ENCODE peak calls at places on chromosomes 16 and 17, in seven cellular contexts. M is tibial artery, A is body of pancreas, Y is stomach, L is GM23338, B is SJCRH30, C is heart left ventricle. F is an unnamed sample.

GRCh38 chr16:67521095-67521804 is 7.4 kb upstream of the RIPOR1 start:
- DNase-seq in M (peak), A (peak), Y (peak), L (peak), B (peak), C (peak), F (peak)

GRCh38 chr16:88368994-88369393 is 13.8 kb upstream of the ZNF469 start:
- DNase-seq in M (no peak), A (no peak), Y (no peak), L (no peak), B (no peak), C (peak), F (peak)

GRCh38 chr17:13016881-13017622 is 775 bp downstream of the ELAC2 start:
- DNase-seq in M (no peak), A (no peak), Y (no peak), L (no peak), B (no peak), C (no peak), F (no peak)

GRCh38 chr16:49563666-49564065 is 190.1 kb downstream of the C16orf78 start:
- DNase-seq in M (no peak), A (no peak), Y (no peak), L (no peak), B (peak), C (no peak), F (no peak)

GRCh38 chr16:46746821-46747776 is 1.0 kb downstream of the MYLK3 start:
- DNase-seq in M (no peak), A (no peak), Y (no peak), L (peak), B (peak), C (peak), F (no peak)

GRCh38 chr17:55527520-55528118 is 16.4 kb upstream of the SMIM36 start:
- DNase-seq in M (peak), A (no peak), Y (no peak), L (peak), B (peak), C (no peak), F (no peak)

GRCh38 chr16:70582280-70582978 is 58.8 kb downstream of the SF3B3 start:
- DNase-seq in M (no peak), A (no peak), Y (no peak), L (peak), B (no peak), C (no peak), F (no peak)

GRCh38 chr16:48188449-48189102 is 32.8 kb upstream of the ABCC12 start:
- DNase-seq in M (no peak), A (no peak), Y (no peak), L (no peak), B (no peak), C (no peak), F (no peak)

GRCh38 chr16:25614836-25615235 is 76.9 kb upstream of the HS3ST4 start:
- DNase-seq in M (no peak), A (no peak), Y (no peak), L (no peak), B (no peak), C (no peak), F (no peak)

GRCh38 chr17:38601539-38602351 is 4.0 kb downstream of the SRCIN1 start:
- DNase-seq in M (no peak), A (no peak), Y (no peak), L (peak), B (no peak), C (no peak), F (peak)

GRCh38 chr16:67805718-67806427 is 487 bp downstream of the RANBP10 start:
- DNase-seq in M (no peak), A (no peak), Y (no peak), L (peak), B (peak), C (peak), F (peak)

GRCh38 chr17:40646791-40647548 is 648 bp downstream of the SMARCE1 start:
- DNase-seq in M (no peak), A (peak), Y (no peak), L (peak), B (peak), C (no peak), F (no peak)

GRCh38 chr16:54241525-54241924 is 45.1 kb downstream of the IRX3 start:
- DNase-seq in M (no peak), A (no peak), Y (no peak), L (peak), B (no peak), C (no peak), F (no peak)

GRCh38 chr17:9931144-9931543 is 26.1 kb upstream of the RCVRN start:
- DNase-seq in M (no peak), A (no peak), Y (no peak), L (no peak), B (no peak), C (peak), F (no peak)

GRCh38 chr17:9934354-9934753 is 29.3 kb upstream of the RCVRN start:
- DNase-seq in M (no peak), A (no peak), Y (no peak), L (no peak), B (no peak), C (peak), F (peak)

GRCh38 chr17:9929873-9930272 is 24.8 kb upstream of the RCVRN start:
- DNase-seq in M (no peak), A (no peak), Y (no peak), L (no peak), B (no peak), C (peak), F (no peak)

GRCh38 chr17:9935408-9935807 is 30.3 kb upstream of the RCVRN start:
- DNase-seq in M (peak), A (no peak), Y (no peak), L (no peak), B (no peak), C (peak), F (peak)

GRCh38 chr17:9932481-9932880 is 27.4 kb upstream of the RCVRN start:
- DNase-seq in M (no peak), A (no peak), Y (no peak), L (no peak), B (no peak), C (no peak), F (no peak)
- H3K27ac ChIP-seq in M (no peak), A (no peak), Y (no peak), L (no peak), B (no peak), C (no peak), F (no peak)

DNA sequence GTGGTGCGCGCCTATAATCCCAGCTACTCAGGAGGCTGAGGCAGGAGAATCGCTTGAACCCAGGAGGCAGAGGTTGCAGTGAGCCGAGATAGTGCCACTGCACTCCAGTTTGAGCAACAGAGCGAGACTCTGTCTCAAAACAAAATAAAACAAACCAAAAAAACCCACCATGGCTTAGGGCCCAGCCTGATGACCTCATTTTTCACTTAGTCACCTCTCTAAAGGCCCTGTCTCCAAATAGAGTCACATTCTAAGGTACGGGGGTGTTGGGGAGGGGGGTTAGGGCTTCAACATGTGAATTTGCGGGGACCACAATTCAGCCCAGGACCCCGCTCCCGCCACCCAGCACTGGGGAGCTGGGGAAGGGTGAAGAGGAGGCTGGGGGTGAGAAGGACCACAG is 1.4 kb upstream of the STH start:
- DNase-seq in M (no peak), A (no peak), Y (no peak), L (no peak), B (no peak), C (no peak), F (no peak)
- H3K27ac ChIP-seq in M (no peak), A (no peak), Y (no peak), L (no peak), B (no peak), C (no peak), F (no peak)

DNA sequence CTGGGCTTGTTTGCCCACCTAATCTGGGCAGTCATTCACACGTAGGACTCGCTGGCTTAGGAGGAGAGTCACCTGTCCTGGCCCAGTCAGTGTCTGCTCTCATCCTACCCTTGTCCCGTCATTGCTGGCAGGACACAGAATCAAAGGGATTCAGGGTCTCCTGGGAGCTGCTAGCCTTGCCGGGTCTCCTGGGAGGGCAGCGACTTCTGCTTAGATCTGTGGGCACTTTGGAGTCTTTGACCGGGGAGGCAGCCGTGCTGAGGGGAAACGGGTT is 12.6 kb downstream of the RAI1 start:
- DNase-seq in M (no peak), A (no peak), Y (no peak), L (no peak), B (no peak), C (no peak), F (no peak)
- H3K27ac ChIP-seq in M (peak), A (peak), Y (peak), L (peak), B (peak), C (peak), F (peak)

DNA sequence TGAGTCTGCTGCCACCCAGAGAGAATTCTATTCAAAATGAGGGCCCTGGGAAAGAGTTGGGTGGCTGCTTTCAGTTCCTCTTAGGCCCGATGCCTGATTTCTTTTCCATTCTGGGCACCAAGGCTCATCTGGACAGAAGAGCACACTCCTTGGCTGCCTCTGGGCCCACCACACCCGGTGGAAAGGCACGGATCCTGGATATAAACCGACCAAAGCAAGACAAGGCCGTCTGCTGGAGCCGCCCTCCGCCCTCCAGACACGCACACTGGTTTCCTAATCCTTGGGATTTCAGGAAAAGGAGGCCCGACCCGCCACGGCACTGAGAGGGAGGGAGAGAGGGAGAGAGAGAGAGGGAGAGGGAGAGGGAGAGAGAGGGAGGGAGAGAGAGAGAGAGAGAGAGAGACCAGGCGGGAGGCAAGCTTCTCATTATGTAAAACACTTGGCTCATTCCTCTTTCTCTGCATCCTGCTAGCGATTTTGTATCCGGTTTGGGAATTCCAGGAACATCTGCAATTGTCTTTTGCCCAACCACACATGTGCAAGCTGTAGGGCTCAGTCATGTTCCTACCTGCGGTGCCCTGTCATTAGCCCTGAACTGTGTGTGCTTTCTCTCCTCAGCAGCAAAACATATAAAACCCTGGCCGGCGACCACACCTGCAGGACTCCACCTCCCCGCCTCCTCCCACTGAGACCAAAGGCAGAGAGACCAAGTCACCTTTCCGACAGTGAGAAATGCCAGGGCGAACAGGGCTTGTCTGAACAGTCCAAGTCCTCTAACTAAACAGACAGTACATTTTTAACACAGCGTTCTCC is 347.2 kb downstream of the SOX9 start:
- DNase-seq in M (no peak), A (no peak), Y (peak), L (peak), B (peak), C (no peak), F (peak)
- H3K27ac ChIP-seq in M (no peak), A (peak), Y (peak), L (no peak), B (peak), C (no peak), F (no peak)

GRCh38 chr17:27558341-27558740 is 72.6 kb upstream of the LGALS9 start:
- DNase-seq in M (no peak), A (peak), Y (no peak), L (no peak), B (no peak), C (no peak), F (no peak)

GRCh38 chr17:27559996-27560481 is 70.9 kb upstream of the LGALS9 start:
- DNase-seq in M (peak), A (peak), Y (peak), L (no peak), B (peak), C (peak), F (peak)

GRCh38 chr17:27559506-27559931 is 71.5 kb upstream of the LGALS9 start:
- DNase-seq in M (peak), A (no peak), Y (no peak), L (no peak), B (peak), C (no peak), F (peak)

GRCh38 chr17:27560668-27561067 is 70.3 kb upstream of the LGALS9 start:
- DNase-seq in M (no peak), A (peak), Y (peak), L (no peak), B (peak), C (no peak), F (no peak)

DNA sequence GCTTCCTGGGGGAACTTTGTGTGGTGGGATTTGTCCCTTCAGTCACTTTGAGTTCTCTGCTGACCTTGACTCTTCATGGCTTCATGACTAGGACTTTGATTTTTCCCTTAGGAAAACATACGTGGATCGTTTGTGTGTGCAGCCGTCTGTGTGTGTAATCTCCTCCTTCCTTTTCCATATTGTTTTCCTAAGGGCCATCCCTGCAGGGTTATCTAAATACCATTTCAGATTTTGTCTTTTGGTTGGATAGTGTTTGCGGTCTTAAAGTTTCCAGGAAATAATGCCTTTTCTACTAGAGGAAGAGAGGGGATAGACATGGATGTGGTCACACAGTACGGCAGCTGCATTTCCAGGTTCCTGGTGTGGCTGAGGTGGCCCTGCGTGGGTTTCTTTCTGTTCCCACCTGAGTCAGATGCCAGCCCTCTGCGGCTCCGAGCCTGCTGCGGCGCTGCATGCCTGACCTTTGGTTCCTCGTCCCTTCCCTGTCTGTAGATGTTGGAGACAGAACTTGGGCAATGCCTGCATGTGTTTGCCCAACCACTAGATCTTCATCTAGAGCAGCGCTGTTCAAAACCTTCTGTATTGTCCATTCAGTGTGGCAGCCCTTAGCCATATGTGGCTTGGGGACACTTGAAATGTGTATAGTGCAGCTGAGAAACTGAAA is 72.0 kb upstream of the LGALS9 start:
- DNase-seq in M (no peak), A (no peak), Y (no peak), L (no peak), B (no peak), C (no peak), F (no peak)
- H3K27ac ChIP-seq in M (peak), A (peak), Y (peak), L (peak), B (peak), C (peak), F (peak)

GRCh38 chr16:370980-371728 is 816 bp upstream of the MRPL28 start:
- DNase-seq in M (no peak), A (no peak), Y (no peak), L (peak), B (no peak), C (peak), F (peak)

GRCh38 chr16:371729-372521 is 1.6 kb upstream of the MRPL28 start:
- DNase-seq in M (no peak), A (no peak), Y (no peak), L (no peak), B (peak), C (peak), F (peak)

GRCh38 chr16:369275-369865 is 968 bp downstream of the MRPL28 start:
- DNase-seq in M (no peak), A (no peak), Y (no peak), L (no peak), B (no peak), C (peak), F (no peak)

GRCh38 chr16:369866-370436 is 387 bp downstream of the MRPL28 start:
- DNase-seq in M (no peak), A (no peak), Y (peak), L (peak), B (no peak), C (peak), F (peak)

DNA sequence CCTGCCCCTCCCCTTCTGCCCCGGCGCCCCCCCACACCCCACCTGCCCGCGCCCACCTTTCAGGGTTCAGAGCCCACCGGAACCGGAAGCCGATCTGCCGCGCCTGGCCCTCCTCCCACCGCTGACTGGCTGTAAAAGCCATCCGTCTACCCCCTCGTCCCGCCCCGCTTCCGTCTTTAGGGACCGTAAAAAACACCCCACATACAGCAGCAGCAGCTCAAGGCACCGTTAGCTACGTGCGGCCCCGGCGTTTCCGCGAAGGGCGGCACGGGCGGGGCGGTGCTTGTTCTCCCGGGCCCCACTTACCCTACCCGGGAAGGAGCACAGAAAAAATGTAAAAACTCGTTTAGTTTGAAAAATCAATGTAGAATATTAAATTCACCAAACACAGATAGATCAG is at the start of gene MRPL28:
- DNase-seq in M (peak), A (peak), Y (peak), L (peak), B (peak), C (peak), F (peak)
- H3K27ac ChIP-seq in M (peak), A (peak), Y (peak), L (peak), B (peak), C (peak), F (no peak)

DNA sequence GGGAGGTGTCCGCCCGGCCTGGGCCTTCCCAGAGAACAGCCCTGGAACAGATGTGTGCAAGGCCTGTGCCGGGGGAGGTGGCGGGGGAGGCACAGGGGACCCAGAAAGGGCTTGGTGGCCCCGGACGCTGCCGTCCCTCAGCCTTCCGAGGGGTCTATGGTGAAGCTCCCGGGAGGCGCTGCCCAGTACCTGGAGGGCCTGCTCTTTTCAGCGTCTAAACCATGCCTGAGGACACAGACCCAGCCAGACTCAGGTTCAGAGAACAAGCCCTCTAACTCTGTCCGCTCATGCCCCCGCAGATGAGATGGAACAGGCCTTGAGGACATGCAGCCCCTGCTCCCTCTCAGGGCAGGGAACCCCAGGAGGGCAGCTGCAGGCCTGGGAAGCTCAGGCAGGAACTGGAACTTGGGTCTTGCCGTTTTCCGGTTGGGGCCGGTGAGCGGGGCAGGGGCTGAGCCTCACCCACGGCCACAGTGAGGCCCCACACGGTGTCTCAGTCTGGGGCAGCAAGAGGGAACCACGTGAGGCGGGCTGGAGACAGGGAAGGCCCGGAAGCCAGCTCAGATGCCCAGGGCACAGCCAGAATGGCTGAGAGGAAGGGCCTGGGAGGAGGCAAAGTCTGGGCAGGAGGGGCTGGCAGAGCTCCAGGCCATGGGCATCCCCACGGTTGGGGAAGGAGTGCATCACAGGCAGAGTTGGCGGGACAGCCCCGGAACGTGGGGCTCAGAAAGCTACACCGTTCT is 12.5 kb downstream of the SLC16A3 start:
- DNase-seq in M (peak), A (peak), Y (peak), L (no peak), B (no peak), C (peak), F (peak)
- H3K27ac ChIP-seq in M (peak), A (peak), Y (peak), L (peak), B (no peak), C (peak), F (peak)

DNA sequence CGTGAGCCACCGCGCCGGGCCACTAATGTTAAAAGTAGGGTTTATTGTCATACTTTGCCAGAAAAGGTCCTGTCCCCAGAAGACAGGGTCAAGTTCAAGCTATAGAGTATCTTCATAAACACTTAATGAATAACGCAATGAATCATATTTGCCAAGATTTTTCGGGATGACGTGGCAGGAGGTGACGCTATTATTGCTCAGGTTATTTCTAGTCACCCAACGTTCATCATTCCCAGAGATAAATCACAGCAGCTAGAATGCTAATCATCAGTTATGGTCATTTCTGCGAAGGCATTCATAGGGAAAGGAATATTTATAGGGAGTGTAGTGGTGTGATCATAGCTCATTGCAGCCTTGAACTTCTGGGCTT is 2.0 kb downstream of the TMC5 start:
- DNase-seq in M (no peak), A (no peak), Y (peak), L (no peak), B (no peak), C (no peak), F (no peak)
- H3K27ac ChIP-seq in M (no peak), A (no peak), Y (no peak), L (no peak), B (no peak), C (no peak), F (no peak)